ENCODE peak calls at places on chromosomes 12 and 14, in ten cellular contexts. One of them, this sample, is unnamed.

GRCh38 chr14:102822311-102822863 is 45.1 kb downstream of the TRAF3 start:
- DNase-seq in CD4-positive, alpha-beta T cell: no peak
- DNase-seq in IMR-90: peak
- DNase-seq in B cell: no peak
- DNase-seq in thoracic aorta: no peak
- DNase-seq in dorsolateral prefrontal cortex: no peak
- DNase-seq in ovary: no peak
- DNase-seq in lung: no peak
- DNase-seq in foreskin fibroblast: no peak
- DNase-seq in lower lobe of right lung: no peak
- DNase-seq in this sample: no peak

GRCh38 chr14:54652188-54652889 is 85.4 kb downstream of the SAMD4A start:
- DNase-seq in CD4-positive, alpha-beta T cell: no peak
- DNase-seq in IMR-90: peak
- DNase-seq in B cell: no peak
- DNase-seq in thoracic aorta: peak
- DNase-seq in dorsolateral prefrontal cortex: no peak
- DNase-seq in ovary: peak
- DNase-seq in lung: peak
- DNase-seq in foreskin fibroblast: peak
- DNase-seq in lower lobe of right lung: peak
- DNase-seq in this sample: no peak

GRCh38 chr12:111267171-111267570 is 101.7 kb downstream of the PHETA1 start:
- DNase-seq in CD4-positive, alpha-beta T cell: no peak
- DNase-seq in IMR-90: no peak
- DNase-seq in B cell: no peak
- DNase-seq in thoracic aorta: no peak
- DNase-seq in dorsolateral prefrontal cortex: no peak
- DNase-seq in ovary: no peak
- DNase-seq in lung: no peak
- DNase-seq in foreskin fibroblast: no peak
- DNase-seq in lower lobe of right lung: no peak
- DNase-seq in this sample: no peak

GRCh38 chr14:71322660-71323250 is 415.5 kb downstream of the PCNX1 start:
- DNase-seq in CD4-positive, alpha-beta T cell: no peak
- DNase-seq in IMR-90: peak
- DNase-seq in B cell: peak
- DNase-seq in thoracic aorta: no peak
- DNase-seq in dorsolateral prefrontal cortex: no peak
- DNase-seq in ovary: no peak
- DNase-seq in lung: no peak
- DNase-seq in foreskin fibroblast: peak
- DNase-seq in lower lobe of right lung: no peak
- DNase-seq in this sample: no peak

GRCh38 chr12:94867066-94867855 is 136.2 kb downstream of the NDUFA12 start:
- DNase-seq in CD4-positive, alpha-beta T cell: no peak
- DNase-seq in IMR-90: peak
- DNase-seq in B cell: no peak
- DNase-seq in thoracic aorta: no peak
- DNase-seq in dorsolateral prefrontal cortex: no peak
- DNase-seq in ovary: no peak
- DNase-seq in lung: no peak
- DNase-seq in foreskin fibroblast: no peak
- DNase-seq in lower lobe of right lung: no peak
- DNase-seq in this sample: no peak

GRCh38 chr12:3101309-3102022 is 24.3 kb downstream of the TSPAN9 start:
- DNase-seq in CD4-positive, alpha-beta T cell: no peak
- DNase-seq in IMR-90: peak
- DNase-seq in B cell: no peak
- DNase-seq in thoracic aorta: no peak
- DNase-seq in dorsolateral prefrontal cortex: no peak
- DNase-seq in ovary: no peak
- DNase-seq in lung: no peak
- DNase-seq in foreskin fibroblast: no peak
- DNase-seq in lower lobe of right lung: no peak
- DNase-seq in this sample: no peak

GRCh38 chr14:95097385-95097784 is 59.9 kb downstream of the DICER1 start:
- DNase-seq in CD4-positive, alpha-beta T cell: no peak
- DNase-seq in IMR-90: peak
- DNase-seq in B cell: no peak
- DNase-seq in thoracic aorta: no peak
- DNase-seq in dorsolateral prefrontal cortex: no peak
- DNase-seq in ovary: no peak
- DNase-seq in lung: no peak
- DNase-seq in foreskin fibroblast: no peak
- DNase-seq in lower lobe of right lung: no peak
- DNase-seq in this sample: no peak

GRCh38 chr12:49891476-49891875 is 12.2 kb downstream of the FAIM2 start:
- DNase-seq in CD4-positive, alpha-beta T cell: no peak
- DNase-seq in IMR-90: no peak
- DNase-seq in B cell: no peak
- DNase-seq in thoracic aorta: no peak
- DNase-seq in dorsolateral prefrontal cortex: no peak
- DNase-seq in ovary: no peak
- DNase-seq in lung: no peak
- DNase-seq in foreskin fibroblast: no peak
- DNase-seq in lower lobe of right lung: no peak
- DNase-seq in this sample: no peak

GRCh38 chr14:71714225-71714624 is 218.0 kb upstream of the RGS6 start:
- DNase-seq in CD4-positive, alpha-beta T cell: no peak
- DNase-seq in IMR-90: peak
- DNase-seq in B cell: no peak
- DNase-seq in thoracic aorta: no peak
- DNase-seq in dorsolateral prefrontal cortex: no peak
- DNase-seq in ovary: no peak
- DNase-seq in lung: no peak
- DNase-seq in foreskin fibroblast: peak
- DNase-seq in lower lobe of right lung: no peak
- DNase-seq in this sample: no peak

GRCh38 chr14:28954025-28954424 is 187.4 kb downstream of the FOXG1 start:
- DNase-seq in CD4-positive, alpha-beta T cell: no peak
- DNase-seq in IMR-90: no peak
- DNase-seq in B cell: no peak
- DNase-seq in thoracic aorta: no peak
- DNase-seq in dorsolateral prefrontal cortex: no peak
- DNase-seq in ovary: no peak
- DNase-seq in lung: no peak
- DNase-seq in foreskin fibroblast: no peak
- DNase-seq in lower lobe of right lung: no peak
- DNase-seq in this sample: no peak

GRCh38 chr12:48901278-48901677 is 24.0 kb downstream of the FKBP11 start:
- DNase-seq in CD4-positive, alpha-beta T cell: no peak
- DNase-seq in IMR-90: peak
- DNase-seq in B cell: no peak
- DNase-seq in thoracic aorta: no peak
- DNase-seq in dorsolateral prefrontal cortex: no peak
- DNase-seq in ovary: no peak
- DNase-seq in lung: no peak
- DNase-seq in foreskin fibroblast: peak
- DNase-seq in lower lobe of right lung: no peak
- DNase-seq in this sample: no peak

GRCh38 chr12:28460420-28461130 is 270.3 kb downstream of the CCDC91 start:
- DNase-seq in CD4-positive, alpha-beta T cell: no peak
- DNase-seq in IMR-90: no peak
- DNase-seq in B cell: no peak
- DNase-seq in thoracic aorta: no peak
- DNase-seq in dorsolateral prefrontal cortex: no peak
- DNase-seq in ovary: no peak
- DNase-seq in lung: no peak
- DNase-seq in foreskin fibroblast: no peak
- DNase-seq in lower lobe of right lung: no peak
- DNase-seq in this sample: no peak

GRCh38 chr12:57456145-57456700 is 1.1 kb downstream of the INHBE start:
- DNase-seq in CD4-positive, alpha-beta T cell: no peak
- DNase-seq in IMR-90: peak
- DNase-seq in B cell: peak
- DNase-seq in thoracic aorta: no peak
- DNase-seq in dorsolateral prefrontal cortex: no peak
- DNase-seq in ovary: no peak
- DNase-seq in lung: no peak
- DNase-seq in foreskin fibroblast: no peak
- DNase-seq in lower lobe of right lung: no peak
- DNase-seq in this sample: peak

GRCh38 chr14:36315159-36315853 is 5.1 kb downstream of the MBIP start:
- DNase-seq in CD4-positive, alpha-beta T cell: no peak
- DNase-seq in IMR-90: no peak
- DNase-seq in B cell: no peak
- DNase-seq in thoracic aorta: no peak
- DNase-seq in dorsolateral prefrontal cortex: no peak
- DNase-seq in ovary: no peak
- DNase-seq in lung: no peak
- DNase-seq in foreskin fibroblast: no peak
- DNase-seq in lower lobe of right lung: no peak
- DNase-seq in this sample: no peak

GRCh38 chr14:60753264-60754126 is 18.9 kb downstream of the MNAT1 start:
- DNase-seq in CD4-positive, alpha-beta T cell: peak
- DNase-seq in IMR-90: peak
- DNase-seq in B cell: peak
- DNase-seq in thoracic aorta: no peak
- DNase-seq in dorsolateral prefrontal cortex: no peak
- DNase-seq in ovary: no peak
- DNase-seq in lung: no peak
- DNase-seq in foreskin fibroblast: no peak
- DNase-seq in lower lobe of right lung: no peak
- DNase-seq in this sample: no peak

GRCh38 chr12:92028039-92028709 is 117.5 kb downstream of the BTG1 start:
- DNase-seq in CD4-positive, alpha-beta T cell: no peak
- DNase-seq in IMR-90: no peak
- DNase-seq in B cell: no peak
- DNase-seq in thoracic aorta: no peak
- DNase-seq in dorsolateral prefrontal cortex: no peak
- DNase-seq in ovary: no peak
- DNase-seq in lung: no peak
- DNase-seq in foreskin fibroblast: no peak
- DNase-seq in lower lobe of right lung: no peak
- DNase-seq in this sample: no peak

DNA sequence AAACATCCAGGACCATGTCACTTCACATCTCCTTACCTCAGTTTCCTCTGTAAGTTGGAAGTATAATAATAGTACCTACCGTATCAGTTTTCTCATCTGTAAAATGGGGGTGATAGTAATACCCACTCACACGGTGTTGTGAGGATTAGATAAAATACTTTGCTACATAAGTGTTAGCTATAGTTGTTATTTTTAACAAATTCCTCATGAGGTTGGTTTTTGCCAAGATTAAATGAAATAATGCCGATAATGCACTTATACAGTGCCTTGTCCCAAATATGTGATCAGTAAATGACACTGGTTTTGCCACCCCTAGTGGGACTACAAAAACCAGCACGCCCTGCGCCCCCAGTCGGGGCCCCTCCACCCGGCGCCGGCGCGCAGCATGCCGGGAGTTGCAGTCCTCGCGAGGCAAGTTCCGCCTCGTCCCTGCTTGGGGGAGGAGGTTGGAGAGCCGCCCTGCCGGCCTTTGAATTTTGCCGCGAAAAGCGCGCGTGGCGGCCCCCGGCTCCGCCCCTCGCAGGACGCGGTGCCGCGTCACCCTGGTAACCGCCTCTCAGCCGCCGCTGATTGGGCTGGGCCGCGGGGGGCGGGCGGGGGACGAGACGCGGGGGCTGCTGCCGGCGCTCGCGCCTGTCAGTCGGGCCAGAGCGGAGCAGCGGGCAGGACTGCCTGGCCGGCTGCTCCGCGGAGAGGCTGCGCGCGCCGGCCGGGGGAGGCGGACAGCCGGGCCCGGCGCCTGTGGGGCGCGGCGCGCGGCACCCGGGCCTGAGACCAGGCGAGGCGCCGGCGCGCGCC is at the start of gene FAM222A:
- DNase-seq in CD4-positive, alpha-beta T cell: peak
- DNase-seq in IMR-90: peak
- DNase-seq in B cell: peak
- DNase-seq in thoracic aorta: peak
- DNase-seq in dorsolateral prefrontal cortex: peak
- DNase-seq in ovary: peak
- DNase-seq in lung: peak
- DNase-seq in foreskin fibroblast: peak
- DNase-seq in lower lobe of right lung: peak
- DNase-seq in this sample: peak
- TF ChIP-seq CTCF in CD4-positive, alpha-beta T cell: no peak
- TF ChIP-seq CTCF in IMR-90: no peak
- TF ChIP-seq CTCF in B cell: no peak
- TF ChIP-seq CTCF in thoracic aorta: no peak
- TF ChIP-seq CTCF in dorsolateral prefrontal cortex: peak
- TF ChIP-seq CTCF in ovary: no peak
- TF ChIP-seq CTCF in lung: no peak
- TF ChIP-seq CTCF in foreskin fibroblast: no peak
- TF ChIP-seq CTCF in lower lobe of right lung: peak
- TF ChIP-seq CTCF in this sample: peak

GRCh38 chr12:106345739-106346138 is 11.8 kb upstream of the POLR3B start:
- DNase-seq in CD4-positive, alpha-beta T cell: no peak
- DNase-seq in IMR-90: peak
- DNase-seq in B cell: no peak
- DNase-seq in thoracic aorta: no peak
- DNase-seq in dorsolateral prefrontal cortex: peak
- DNase-seq in ovary: no peak
- DNase-seq in lung: peak
- DNase-seq in foreskin fibroblast: peak
- DNase-seq in lower lobe of right lung: no peak
- DNase-seq in this sample: no peak
- TF ChIP-seq CTCF in CD4-positive, alpha-beta T cell: no peak
- TF ChIP-seq CTCF in IMR-90: peak
- TF ChIP-seq CTCF in B cell: no peak
- TF ChIP-seq CTCF in thoracic aorta: no peak
- TF ChIP-seq CTCF in dorsolateral prefrontal cortex: peak
- TF ChIP-seq CTCF in ovary: no peak
- TF ChIP-seq CTCF in lung: no peak
- TF ChIP-seq CTCF in foreskin fibroblast: peak
- TF ChIP-seq CTCF in lower lobe of right lung: peak
- TF ChIP-seq CTCF in this sample: peak

GRCh38 chr12:26719852-26720251 is 113.1 kb downstream of the ITPR2 start:
- DNase-seq in CD4-positive, alpha-beta T cell: no peak
- DNase-seq in IMR-90: no peak
- DNase-seq in B cell: no peak
- DNase-seq in thoracic aorta: no peak
- DNase-seq in dorsolateral prefrontal cortex: no peak
- DNase-seq in ovary: no peak
- DNase-seq in lung: no peak
- DNase-seq in foreskin fibroblast: no peak
- DNase-seq in lower lobe of right lung: no peak
- DNase-seq in this sample: no peak
- TF ChIP-seq CTCF in CD4-positive, alpha-beta T cell: no peak
- TF ChIP-seq CTCF in IMR-90: peak
- TF ChIP-seq CTCF in B cell: no peak
- TF ChIP-seq CTCF in thoracic aorta: no peak
- TF ChIP-seq CTCF in dorsolateral prefrontal cortex: no peak
- TF ChIP-seq CTCF in ovary: no peak
- TF ChIP-seq CTCF in lung: no peak
- TF ChIP-seq CTCF in foreskin fibroblast: peak
- TF ChIP-seq CTCF in lower lobe of right lung: no peak
- TF ChIP-seq CTCF in this sample: peak

GRCh38 chr12:59158681-59159080 is 238.4 kb upstream of the LRIG3 start:
- DNase-seq in CD4-positive, alpha-beta T cell: no peak
- DNase-seq in IMR-90: no peak
- DNase-seq in B cell: no peak
- DNase-seq in thoracic aorta: no peak
- DNase-seq in dorsolateral prefrontal cortex: no peak
- DNase-seq in ovary: no peak
- DNase-seq in lung: no peak
- DNase-seq in foreskin fibroblast: no peak
- DNase-seq in lower lobe of right lung: no peak
- DNase-seq in this sample: no peak

GRCh38 chr12:59155448-59155847 is 235.1 kb upstream of the LRIG3 start:
- DNase-seq in CD4-positive, alpha-beta T cell: no peak
- DNase-seq in IMR-90: no peak
- DNase-seq in B cell: no peak
- DNase-seq in thoracic aorta: no peak
- DNase-seq in dorsolateral prefrontal cortex: no peak
- DNase-seq in ovary: no peak
- DNase-seq in lung: no peak
- DNase-seq in foreskin fibroblast: no peak
- DNase-seq in lower lobe of right lung: no peak
- DNase-seq in this sample: no peak

GRCh38 chr12:59158066-59158465 is 237.8 kb upstream of the LRIG3 start:
- DNase-seq in CD4-positive, alpha-beta T cell: no peak
- DNase-seq in IMR-90: no peak
- DNase-seq in B cell: no peak
- DNase-seq in thoracic aorta: no peak
- DNase-seq in dorsolateral prefrontal cortex: no peak
- DNase-seq in ovary: no peak
- DNase-seq in lung: no peak
- DNase-seq in foreskin fibroblast: no peak
- DNase-seq in lower lobe of right lung: no peak
- DNase-seq in this sample: no peak
- TF ChIP-seq CTCF in CD4-positive, alpha-beta T cell: no peak
- TF ChIP-seq CTCF in IMR-90: no peak
- TF ChIP-seq CTCF in B cell: no peak
- TF ChIP-seq CTCF in thoracic aorta: no peak
- TF ChIP-seq CTCF in dorsolateral prefrontal cortex: no peak
- TF ChIP-seq CTCF in ovary: no peak
- TF ChIP-seq CTCF in lung: no peak
- TF ChIP-seq CTCF in foreskin fibroblast: no peak
- TF ChIP-seq CTCF in lower lobe of right lung: no peak
- TF ChIP-seq CTCF in this sample: no peak